ENCODE peak calls at places on chromosomes 12 and 14, in six cellular contexts. K is GM10248, D is IMR-90, Q is mucosa of descending colon, P is nephron progenitor cell, C is H1. X is an unnamed sample.

GRCh38 chr14:68124885-68125731 is 305.5 kb downstream of the RAD51B start:
- DNase-seq in K (no peak), D (peak), Q (no peak), P (no peak), C (no peak), X (no peak)

GRCh38 chr12:65630555-65630954 is 193.7 kb upstream of the HMGA2 start:
- DNase-seq in K (no peak), D (no peak), Q (no peak), P (no peak), C (no peak), X (no peak)

GRCh38 chr12:132248439-132249157 is 80.8 kb downstream of the GALNT9 start:
- DNase-seq in K (no peak), D (peak), Q (no peak), P (no peak), C (no peak), X (no peak)

GRCh38 chr12:112868459-112869041 is 38.2 kb upstream of the OAS1 start:
- DNase-seq in K (peak), D (no peak), Q (no peak), P (peak), C (no peak), X (no peak)

GRCh38 chr14:68504861-68505260 is 288.0 kb downstream of the ZFP36L1 start:
- DNase-seq in K (no peak), D (no peak), Q (no peak), P (no peak), C (peak), X (no peak)

GRCh38 chr12:8065991-8066594 is at the start of gene C3AR1:
- DNase-seq in K (peak), D (peak), Q (no peak), P (no peak), C (no peak), X (no peak)

GRCh38 chr12:66152732-66153131 is 17.1 kb downstream of the TMBIM4 start:
- DNase-seq in K (no peak), D (peak), Q (no peak), P (no peak), C (no peak), X (no peak)

GRCh38 chr14:64715628-64716412 is 11.6 kb downstream of the PLEKHG3 start:
- DNase-seq in K (no peak), D (no peak), Q (peak), P (peak), C (no peak), X (no peak)

GRCh38 chr14:25942090-25942489 is 655.7 kb downstream of the NOVA1 start:
- DNase-seq in K (no peak), D (no peak), Q (no peak), P (no peak), C (no peak), X (no peak)

GRCh38 chr12:10400829-10401228 is 8.7 kb downstream of the KLRC4 start:
- DNase-seq in K (no peak), D (peak), Q (no peak), P (no peak), C (no peak), X (no peak)

GRCh38 chr14:61536661-61537566 is 158.4 kb upstream of the HIF1A start:
- DNase-seq in K (no peak), D (no peak), Q (no peak), P (no peak), C (no peak), X (no peak)

GRCh38 chr12:53956251-53956887 is 1.7 kb downstream of the HOXC12 start:
- DNase-seq in K (no peak), D (no peak), Q (no peak), P (no peak), C (no peak), X (no peak)

GRCh38 chr14:20820063-20820904 is 17.6 kb upstream of the RNASE1 start:
- DNase-seq in K (no peak), D (no peak), Q (peak), P (no peak), C (no peak), X (no peak)

GRCh38 chr14:85701763-85702162 is 171.8 kb downstream of the FLRT2 start:
- DNase-seq in K (no peak), D (no peak), Q (no peak), P (no peak), C (no peak), X (no peak)

GRCh38 chr14:65330416-65330815 is 82.1 kb upstream of the FUT8 start:
- DNase-seq in K (no peak), D (no peak), Q (no peak), P (no peak), C (no peak), X (no peak)

GRCh38 chr14:34501004-34501580 is 38.4 kb downstream of the EAPP start:
- DNase-seq in K (no peak), D (no peak), Q (no peak), P (no peak), C (no peak), X (no peak)

GRCh38 chr12:50572760-50573159 is 68.0 kb downstream of the DIP2B start:
- DNase-seq in K (no peak), D (no peak), Q (no peak), P (no peak), C (no peak), X (no peak)

GRCh38 chr14:88005050-88005481 is at the start of gene GPR65:
- DNase-seq in K (peak), D (no peak), Q (no peak), P (no peak), C (no peak), X (no peak)

GRCh38 chr12:93106910-93107309 is 177.8 kb upstream of the EEA1 start:
- DNase-seq in K (no peak), D (no peak), Q (no peak), P (no peak), C (no peak), X (no peak)

GRCh38 chr12:68245071-68246021 is 8.1 kb downstream of the IL22 start:
- DNase-seq in K (no peak), D (peak), Q (no peak), P (peak), C (no peak), X (no peak)

GRCh38 chr12:111841750-111842555 is at the start of gene MAPKAPK5:
- DNase-seq in K (peak), D (peak), Q (peak), P (peak), C (peak), X (peak)

GRCh38 chr12:87127272-87127671 is 871.1 kb upstream of the MGAT4C start:
- DNase-seq in K (no peak), D (peak), Q (no peak), P (no peak), C (no peak), X (no peak)

GRCh38 chr14:95123895-95124579 is 33.3 kb downstream of the DICER1 start:
- DNase-seq in K (no peak), D (no peak), Q (no peak), P (no peak), C (no peak), X (no peak)

GRCh38 chr12:9347328-9348127 is 139.3 kb upstream of the PZP start:
- DNase-seq in K (no peak), D (peak), Q (no peak), P (no peak), C (no peak), X (no peak)

GRCh38 chr12:77686760-77687159 is 143.9 kb upstream of the NAV3 start:
- DNase-seq in K (no peak), D (peak), Q (no peak), P (no peak), C (no peak), X (no peak)

GRCh38 chr12:117098361-117099217 is 627 bp downstream of the TESC start:
- DNase-seq in K (peak), D (no peak), Q (peak), P (peak), C (no peak), X (no peak)

GRCh38 chr12:100450726-100451125 is 22.9 kb upstream of the NR1H4 start:
- DNase-seq in K (no peak), D (no peak), Q (no peak), P (no peak), C (no peak), X (no peak)

GRCh38 chr14:105617201-105617777 is 90.9 kb downstream of the TMEM121 start:
- DNase-seq in K (peak), D (no peak), Q (no peak), P (no peak), C (no peak), X (no peak)

GRCh38 chr14:65910108-65910507 is 497.6 kb downstream of the FUT8 start:
- DNase-seq in K (no peak), D (peak), Q (no peak), P (no peak), C (no peak), X (no peak)

GRCh38 chr12:129911437-129912049 is 7.7 kb upstream of the TMEM132D start:
- DNase-seq in K (peak), D (no peak), Q (peak), P (peak), C (no peak), X (peak)

GRCh38 chr12:87155616-87156015 is 873.6 kb downstream of the C12orf50 start:
- DNase-seq in K (no peak), D (peak), Q (no peak), P (no peak), C (no peak), X (no peak)

GRCh38 chr12:97968641-97969171 is 506.1 kb downstream of the RMST start:
- DNase-seq in K (no peak), D (no peak), Q (no peak), P (no peak), C (no peak), X (no peak)

GRCh38 chr12:51686727-51687126 is 95.7 kb downstream of the SCN8A start:
- DNase-seq in K (no peak), D (peak), Q (no peak), P (no peak), C (no peak), X (no peak)

GRCh38 chr14:69685217-69685616 is 73.8 kb downstream of the SUSD6 start:
- DNase-seq in K (peak), D (peak), Q (no peak), P (no peak), C (no peak), X (no peak)

GRCh38 chr14:90318016-90318415 is 13.7 kb downstream of the NRDE2 start:
- DNase-seq in K (no peak), D (no peak), Q (no peak), P (no peak), C (no peak), X (no peak)

DNA sequence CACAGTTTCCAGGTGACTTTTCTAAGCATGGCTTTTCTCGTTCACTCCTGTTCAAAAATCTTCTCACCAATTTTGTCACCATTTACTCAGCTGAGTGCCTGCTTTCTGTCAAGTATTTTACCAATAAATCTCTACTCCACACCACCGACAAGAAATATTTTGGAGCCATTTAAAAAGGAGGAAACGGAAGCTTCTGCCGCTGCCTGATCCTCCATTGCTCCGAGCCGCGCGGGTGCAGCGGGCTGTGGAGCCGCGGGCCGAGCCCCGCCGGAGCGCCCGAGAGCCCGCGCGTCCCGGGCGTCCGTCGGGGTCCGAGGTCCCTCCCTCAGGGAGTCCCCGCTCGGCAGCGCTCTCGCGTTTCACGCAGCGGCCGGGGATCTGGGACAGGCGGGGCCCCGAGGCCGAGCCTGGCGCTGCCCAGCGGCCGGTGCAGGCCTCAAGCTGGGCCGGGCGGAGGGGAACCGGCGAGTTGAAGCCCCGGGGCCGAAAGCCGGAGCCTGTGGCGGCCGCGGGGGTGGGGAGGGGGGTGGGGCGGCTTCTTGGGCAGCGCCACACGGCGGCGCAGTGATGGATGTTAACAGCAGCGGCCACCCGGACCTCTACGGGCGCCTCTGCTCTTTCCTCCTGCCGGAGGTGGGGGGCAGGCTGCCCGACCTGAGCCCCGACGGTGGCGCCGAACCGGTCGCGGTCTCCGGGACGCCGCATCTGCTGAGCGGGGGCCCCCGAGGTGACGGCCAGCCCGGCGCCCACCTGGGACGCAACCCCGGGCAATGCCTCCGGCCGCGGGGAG is 1.1 kb upstream of the HEBP1 start:
- DNase-seq in K (peak), D (peak), Q (peak), P (peak), C (no peak), X (peak)
- TF ChIP-seq CTCF in K (no peak), D (peak), Q (peak), P (peak), C (peak), X (peak)

DNA sequence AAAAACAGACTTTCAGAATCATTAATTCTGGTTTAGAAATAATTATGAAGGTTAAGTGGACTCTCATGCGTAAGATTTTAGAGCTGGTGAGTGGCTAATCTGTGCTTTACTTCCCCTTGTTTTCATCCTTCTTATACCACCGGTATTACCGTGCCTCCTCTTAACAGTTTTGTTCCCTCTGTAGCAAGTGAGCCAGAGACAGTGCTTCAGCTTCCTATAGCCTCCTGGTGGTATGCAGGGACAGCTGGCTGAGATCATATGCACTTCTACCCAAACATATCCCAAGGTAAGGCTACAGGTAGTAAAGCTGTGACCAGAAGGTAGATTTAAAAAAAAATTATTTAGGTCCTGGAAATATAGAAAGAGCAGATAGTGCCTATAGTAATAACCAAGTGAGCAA is 55.2 kb downstream of the PDE3A start:
- DNase-seq in K (no peak), D (no peak), Q (no peak), P (no peak), C (no peak), X (no peak)
- TF ChIP-seq CTCF in K (no peak), D (no peak), Q (no peak), P (no peak), C (peak), X (no peak)

GRCh38 chr12:4353785-4354208 is 25.7 kb downstream of the FGF23 start:
- DNase-seq in K (no peak), D (no peak), Q (no peak), P (peak), C (no peak), X (no peak)

GRCh38 chr12:4355150-4355842 is 24.2 kb downstream of the FGF23 start:
- DNase-seq in K (no peak), D (no peak), Q (no peak), P (no peak), C (no peak), X (no peak)

GRCh38 chr12:4355843-4356327 is 23.6 kb downstream of the FGF23 start:
- DNase-seq in K (peak), D (peak), Q (peak), P (peak), C (peak), X (peak)
- TF ChIP-seq CTCF in K (peak), D (peak), Q (peak), P (peak), C (peak), X (peak)

GRCh38 chr14:93207468-93208308 is 632 bp downstream of the UBR7 start:
- DNase-seq in K (peak), D (peak), Q (no peak), P (peak), C (no peak), X (peak)

GRCh38 chr14:93201155-93201704 is 5.6 kb downstream of the GON7 start:
- DNase-seq in K (no peak), D (no peak), Q (no peak), P (no peak), C (no peak), X (no peak)

GRCh38 chr14:93212432-93212831 is 5.4 kb downstream of the UBR7 start:
- DNase-seq in K (peak), D (no peak), Q (no peak), P (no peak), C (no peak), X (no peak)

DNA sequence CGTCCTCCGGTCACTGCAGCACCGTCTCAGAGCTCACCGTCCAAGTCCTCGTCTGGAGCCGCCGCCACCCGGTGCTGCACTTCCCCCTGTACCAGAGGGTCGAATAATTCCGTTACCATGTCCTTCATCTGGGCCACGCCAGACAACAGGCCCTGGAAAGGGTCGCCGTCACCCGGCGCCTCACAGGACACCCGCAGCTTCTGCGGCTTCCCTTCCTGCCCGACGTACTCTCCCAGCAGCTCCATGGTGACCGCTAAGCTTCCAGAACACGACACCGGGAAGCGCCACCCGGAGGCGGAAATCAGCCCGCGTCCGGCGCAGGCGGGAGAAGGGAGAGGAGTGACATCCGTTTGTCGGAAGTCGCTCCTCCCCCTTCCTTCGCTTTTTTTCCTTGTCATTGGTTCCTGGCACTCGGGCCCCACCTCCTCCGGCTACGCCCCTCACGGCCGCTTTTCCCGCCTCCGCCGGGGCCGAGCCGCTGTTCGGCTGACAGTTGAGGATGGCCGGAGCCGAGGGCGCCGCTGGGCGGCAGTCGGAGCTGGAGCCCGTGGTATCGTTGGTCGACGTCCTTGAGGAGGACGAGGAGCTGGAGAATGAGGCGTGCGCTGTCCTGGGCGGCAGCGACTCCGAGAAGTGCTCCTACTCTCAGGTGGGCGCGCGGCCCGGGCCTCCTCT is at the start of the genes GON7 and UBR7:
- DNase-seq in K (peak), D (peak), Q (peak), P (peak), C (peak), X (peak)
- TF ChIP-seq CTCF in K (peak), D (peak), Q (peak), P (no peak), C (peak), X (no peak)

DNA sequence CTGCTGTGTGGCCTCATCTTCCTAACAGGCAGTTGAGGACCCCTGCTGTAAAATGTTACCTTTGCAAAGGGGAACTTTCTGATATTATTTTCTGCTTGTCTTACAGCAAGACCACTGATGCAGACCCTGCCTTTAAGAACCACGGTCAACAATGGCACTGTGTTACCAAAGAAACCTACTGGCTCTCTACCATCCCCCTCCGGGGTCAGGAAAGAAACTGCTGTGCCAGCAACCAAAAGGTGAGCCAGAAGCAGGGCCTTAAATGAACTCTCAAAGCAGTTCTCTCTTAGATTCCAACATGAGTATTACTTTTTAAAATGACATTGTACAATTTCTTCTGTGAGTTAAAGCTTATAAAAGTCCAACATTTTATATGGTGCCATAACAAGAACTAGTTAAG is 72.2 kb downstream of the EML1 start:
- DNase-seq in K (no peak), D (no peak), Q (no peak), P (no peak), C (no peak), X (no peak)
- TF ChIP-seq CTCF in K (no peak), D (no peak), Q (no peak), P (no peak), C (no peak), X (no peak)

GRCh38 chr14:74261288-74261687 is 22.0 kb downstream of the VSX2 start:
- DNase-seq in K (no peak), D (no peak), Q (no peak), P (no peak), C (no peak), X (no peak)
- TF ChIP-seq CTCF in K (no peak), D (no peak), Q (no peak), P (no peak), C (no peak), X (no peak)

DNA sequence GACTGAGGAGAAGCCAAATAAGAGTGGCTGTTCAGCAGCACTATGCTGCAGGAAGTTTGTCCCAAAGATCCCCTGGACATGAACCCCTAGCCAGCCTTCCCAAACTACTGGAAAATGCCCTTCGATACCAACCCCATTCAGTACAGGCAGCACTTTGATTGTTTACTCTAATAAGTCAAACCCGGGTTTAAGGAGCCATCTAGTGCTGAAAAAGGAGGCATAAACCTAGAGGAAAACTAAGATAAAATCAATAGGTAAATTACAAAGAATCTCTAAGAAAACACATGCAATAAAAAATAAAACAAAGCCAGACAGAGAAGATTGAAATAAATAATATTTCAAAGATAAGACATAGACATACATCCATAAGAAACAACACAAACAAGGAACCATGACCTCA is 771.6 kb downstream of the RPS29 start:
- DNase-seq in K (no peak), D (no peak), Q (no peak), P (no peak), C (no peak), X (no peak)
- TF ChIP-seq CTCF in K (no peak), D (no peak), Q (no peak), P (no peak), C (no peak), X (no peak)

GRCh38 chr14:39038542-39038941 is 64.5 kb downstream of the SEC23A start:
- DNase-seq in K (no peak), D (no peak), Q (no peak), P (no peak), C (no peak), X (no peak)

GRCh38 chr14:39033371-39033770 is 69.7 kb downstream of the SEC23A start:
- DNase-seq in K (no peak), D (peak), Q (no peak), P (no peak), C (no peak), X (no peak)

GRCh38 chr14:39036760-39037159 is 66.3 kb downstream of the SEC23A start:
- DNase-seq in K (no peak), D (no peak), Q (no peak), P (no peak), C (no peak), X (no peak)

GRCh38 chr14:39035336-39035735 is 67.7 kb downstream of the SEC23A start:
- DNase-seq in K (no peak), D (no peak), Q (no peak), P (no peak), C (no peak), X (no peak)

GRCh38 chr14:39034481-39035296 is 68.3 kb downstream of the SEC23A start:
- DNase-seq in K (no peak), D (no peak), Q (no peak), P (peak), C (no peak), X (no peak)
- TF ChIP-seq CTCF in K (no peak), D (peak), Q (no peak), P (peak), C (peak), X (peak)

X was measured in neural crest cell.